ENCODE peak calls at places on chromosomes 7 and 10, in eight cellular contexts. M is hepatocyte; Q is A673; Y is CD8-positive, alpha-beta memory T cell; P is left ventricle myocardium inferior; K is testis; V is psoas muscle; D is astrocyte. N is an unnamed sample.

GRCh38 chr7:24587853-24588252 is 14.6 kb downstream of the PALS2 start:
- DNase-seq in M (no peak), K (no peak), V (peak; percentile 47), P (no peak), D (no peak), Q (peak; percentile 62), Y (peak; percentile 40), N (no peak)

GRCh38 chr7:44183386-44183785 is 5.9 kb downstream of the GCK start:
- DNase-seq in M (no peak), D (no peak), Y (no peak), K (peak; percentile 14), Q (no peak), V (no peak), P (no peak), N (no peak)

GRCh38 chr10:46236941-46237681 is 49.7 kb upstream of the ANTXRL start:
- DNase-seq in P (no peak), Y (no peak), K (peak; percentile 2), D (no peak), M (no peak), V (no peak), Q (no peak), N (no peak)

GRCh38 chr7:118306771-118307170 is 82.3 kb downstream of the ANKRD7 start:
- DNase-seq in Y (no peak), D (peak; percentile 26), K (peak; percentile 21), Q (no peak), P (no peak), M (no peak), V (no peak), N (no peak)

GRCh38 chr10:122252805-122253204 is 18.3 kb upstream of the BTBD16 start:
- DNase-seq in D (peak; percentile 20), Y (no peak), V (no peak), M (no peak), K (no peak), P (no peak), Q (no peak), N (no peak)

GRCh38 chr7:54908760-54909438 is 109.9 kb upstream of the EGFR start:
- DNase-seq in Y (no peak), P (no peak), V (no peak), M (no peak), D (no peak), Q (no peak), K (no peak), N (no peak)

GRCh38 chr7:158548726-158549125 is 38.9 kb downstream of the PTPRN2 start:
- DNase-seq in Y (no peak), Q (no peak), K (no peak), P (no peak), M (no peak), V (no peak), D (no peak), N (peak; percentile 56)

GRCh38 chr10:92923416-92923815 is 75.1 kb downstream of the EXOC6 start:
- DNase-seq in M (no peak), V (no peak), Y (no peak), K (no peak), Q (no peak), D (no peak), P (no peak), N (no peak)

GRCh38 chr10:13536674-13537366 is 8.0 kb upstream of the BEND7 start:
- DNase-seq in M (peak; percentile 78), Y (no peak), Q (peak; percentile 77), K (peak; percentile 58), D (peak; percentile 18), V (peak; percentile 62), P (peak; percentile 34), N (no peak)

GRCh38 chr7:127907638-127908040 is 123.6 kb downstream of the LRRC4 start:
- DNase-seq in D (peak; percentile 79), Q (no peak), K (no peak), P (no peak), M (peak; percentile 56), V (no peak), Y (no peak), N (no peak)

GRCh38 chr7:133645870-133646492 is 393.1 kb downstream of the EXOC4 start:
- DNase-seq in Q (peak; percentile 7), M (no peak), P (no peak), Y (no peak), V (no peak), K (no peak), D (peak; percentile 6), N (no peak)

GRCh38 chr7:122155566-122155965 is 11.5 kb upstream of the AASS start:
- DNase-seq in Y (no peak), Q (no peak), V (no peak), D (no peak), M (no peak), K (no peak), P (no peak), N (no peak)

GRCh38 chr7:96189129-96189815 is 132.6 kb downstream of the SLC25A13 start:
- DNase-seq in P (no peak), M (no peak), Q (no peak), K (no peak), Y (no peak), D (no peak), V (no peak), N (no peak)

GRCh38 chr7:118478931-118479330 is 254.4 kb downstream of the ANKRD7 start:
- DNase-seq in Q (no peak), Y (no peak), K (no peak), V (no peak), D (no peak), M (no peak), P (no peak), N (no peak)

GRCh38 chr7:2715341-2716231 is 27.6 kb downstream of the AMZ1 start:
- DNase-seq in V (no peak), Q (no peak), Y (no peak), P (no peak), K (no peak), M (no peak), D (no peak), N (no peak)

GRCh38 chr7:34622182-34622581 is 35.8 kb upstream of the NPSR1 start:
- DNase-seq in M (no peak), K (no peak), D (no peak), V (peak; percentile 21), Q (no peak), P (no peak), Y (no peak), N (no peak)

GRCh38 chr7:142459557-142459963 is 201.7 kb upstream of the PRSS58 start:
- DNase-seq in P (no peak), Q (peak; percentile 71), Y (no peak), M (peak; percentile 65), D (peak; percentile 70), V (no peak), K (peak; percentile 32), N (no peak)

DNA sequence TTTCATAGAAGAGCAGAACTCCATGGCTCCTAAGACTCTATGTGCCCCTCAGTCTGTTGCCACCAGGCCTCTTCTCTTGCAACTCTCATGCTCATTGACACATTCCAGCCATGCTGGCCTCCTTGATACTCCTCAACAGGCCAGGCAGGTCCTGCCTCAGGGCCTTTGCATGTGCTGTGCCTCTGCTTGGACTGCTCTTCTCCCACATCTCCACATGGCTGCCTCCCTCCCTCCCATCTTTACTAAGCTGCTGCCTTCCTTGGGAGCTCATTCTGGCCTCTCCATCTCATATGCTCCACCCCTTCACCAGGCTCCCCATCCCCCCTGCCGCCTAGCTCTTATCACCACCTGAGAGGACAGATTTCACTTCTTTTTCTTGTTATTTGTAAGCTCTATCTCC is 103.8 kb upstream of the GPR26 start:
- DNase-seq in D (no peak), V (no peak), P (no peak), M (no peak), Q (no peak), Y (no peak), K (no peak), N (no peak)
- H3K4me1 ChIP-seq in D (no peaks in the 10 kb centered on the region), V (no peaks in the 10 kb centered on the region), P (no peaks in the 10 kb centered on the region), M (no peaks in the 10 kb centered on the region), Q (no peaks in the 10 kb centered on the region), Y (no peaks in the 10 kb centered on the region), K (no peaks in the 10 kb centered on the region), N (no peaks in the 10 kb centered on the region)

GRCh38 chr10:89879121-89879520 is 177.7 kb downstream of the KIF20B start:
- DNase-seq in K (no peak), P (no peak), M (no peak), Q (no peak), V (no peak), D (peak; percentile 70), Y (no peak), N (no peak)
- H3K9me3 ChIP-seq in K (no peaks in the 10 kb centered on the region), P (peaks cover 36% of the 10 kb centered on the region), M (peaks cover 2% of the 10 kb centered on the region), Q (no peaks in the 10 kb centered on the region), V (no peaks in the 10 kb centered on the region), D (no peaks in the 10 kb centered on the region), Y (no peaks in the 10 kb centered on the region), N (no peaks in the 10 kb centered on the region)

GRCh38 chr10:71693377-71693776 is 26.2 kb downstream of the C10orf105 start:
- DNase-seq in P (no peak), V (no peak), K (no peak), M (no peak), Q (no peak), D (no peak), Y (no peak), N (no peak)
- H3K4me1 ChIP-seq in P (peaks cover 47% of the 10 kb centered on the region), V (peaks cover 3% of the 10 kb centered on the region), K (no peaks in the 10 kb centered on the region), M (no peaks in the 10 kb centered on the region), Q (no peaks in the 10 kb centered on the region), D (no peaks in the 10 kb centered on the region), Y (peaks cover 43% of the 10 kb centered on the region), N (no peaks in the 10 kb centered on the region)

GRCh38 chr7:53624391-53624790 is 589.0 kb downstream of the POM121L12 start:
- DNase-seq in M (no peak), D (no peak), Q (no peak), V (no peak), K (no peak), P (no peak), Y (no peak), N (no peak)
- H3K9me3 ChIP-seq in M (no peaks in the 10 kb centered on the region), D (no peaks in the 10 kb centered on the region), Q (peaks cover 57% of the 10 kb centered on the region), V (no peaks in the 10 kb centered on the region), K (no peaks in the 10 kb centered on the region), P (peaks cover 8% of the 10 kb centered on the region), Y (no peaks in the 10 kb centered on the region), N (no peaks in the 10 kb centered on the region)

DNA sequence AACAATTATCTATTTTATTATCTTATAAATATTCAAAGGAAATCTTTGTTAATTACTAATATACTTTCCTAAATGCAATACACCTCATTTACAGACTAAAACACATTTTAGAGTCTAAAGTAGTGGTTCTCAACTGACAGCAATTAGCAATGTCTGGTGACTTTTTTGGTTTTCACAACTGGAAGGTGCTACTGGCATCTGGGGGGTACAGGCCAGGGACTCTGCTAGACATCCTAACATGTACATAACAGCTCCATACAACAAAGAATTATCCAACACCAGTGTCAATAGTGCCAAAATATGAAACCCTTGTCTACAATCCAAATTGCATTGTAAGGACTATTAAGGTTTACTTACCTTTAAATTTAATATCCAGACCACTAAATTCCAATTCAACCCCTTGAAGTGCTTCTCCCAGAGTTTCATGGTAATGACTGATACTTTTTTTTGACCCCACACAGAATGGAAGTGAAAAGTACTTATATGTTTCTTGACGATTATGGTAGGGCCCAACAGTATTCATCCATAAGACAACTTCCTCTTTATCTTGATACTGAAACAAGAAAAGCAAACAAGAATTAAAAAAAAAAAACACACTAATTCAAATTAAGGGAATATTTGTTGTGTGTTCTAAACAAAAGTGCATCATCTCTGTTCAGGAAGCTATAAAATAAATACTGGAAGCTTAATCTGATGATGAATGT is 10.4 kb downstream of the TM9SF3 start:
- DNase-seq in P (no peak), M (no peak), Y (no peak), V (no peak), D (no peak), K (no peak), Q (no peak), N (no peak)
- H3K4me1 ChIP-seq in P (peaks cover 83% of the 10 kb centered on the region), M (peaks cover 10% of the 10 kb centered on the region), Y (peaks cover 33% of the 10 kb centered on the region), V (peaks cover 59% of the 10 kb centered on the region), D (peaks cover 5% of the 10 kb centered on the region), K (peaks cover 14% of the 10 kb centered on the region), Q (peaks cover 9% of the 10 kb centered on the region), N (peaks cover 3% of the 10 kb centered on the region)